ENCODE peak calls at places on chromosomes 11 and 22, in six cellular contexts. A is neural progenitor cell, K is upper lobe of left lung, H is hepatocyte, Z is heart left ventricle, R is cardiac muscle cell. L is an unnamed sample. For H3K36me3, the result is how much of the 10 kb centered on the place peaks cover.

GRCh38 chr11:132101861-132102260 is 731.4 kb downstream of the NTM start:
- DNase-seq in K (no peak), A (no peak), R (no peak), H (no peak), Z (no peak), L (no peak)

GRCh38 chr11:73126804-73127480 is 15.2 kb downstream of the FCHSD2 start:
- DNase-seq in H (no peak), K (no peak), A (no peak), Z (no peak), R (peak), L (no peak)

GRCh38 chr11:33179431-33179830 is 18.2 kb upstream of the CSTF3 start:
- DNase-seq in R (peak), H (no peak), A (no peak), K (no peak), Z (no peak), L (no peak)

GRCh38 chr11:84993386-84993785 is 633.8 kb downstream of the DLG2 start:
- DNase-seq in R (no peak), H (peak), A (peak), K (no peak), Z (no peak), L (no peak)

GRCh38 chr22:41777749-41778395 is 22.6 kb upstream of the CCDC134 start:
- DNase-seq in Z (no peak), A (no peak), H (no peak), R (no peak), K (no peak), L (no peak)

GRCh38 chr11:118620529-118621070 is 13.2 kb downstream of the PHLDB1 start:
- DNase-seq in A (no peak), H (no peak), K (peak), Z (peak), R (peak), L (no peak)

GRCh38 chr11:5123802-5124521 is 14.2 kb downstream of the OR52A5 start:
- DNase-seq in H (peak), A (peak), Z (peak), R (peak), K (no peak), L (peak)

GRCh38 chr11:76443254-76443935 is 1.4 kb upstream of the EMSY start:
- DNase-seq in A (no peak), Z (no peak), R (peak), K (no peak), H (peak), L (no peak)

GRCh38 chr11:46235777-46236688 is 41.4 kb upstream of the CREB3L1 start:
- DNase-seq in H (no peak), A (no peak), R (peak), K (no peak), Z (no peak), L (no peak)

GRCh38 chr11:96259053-96259837 is 83.8 kb downstream of the MAML2 start:
- DNase-seq in R (peak), K (no peak), Z (no peak), A (no peak), H (peak), L (no peak)

GRCh38 chr22:24445481-24446290 is 18.3 kb downstream of the ADORA2A start:
- DNase-seq in K (no peak), A (peak), R (no peak), H (no peak), Z (no peak), L (no peak)

DNA sequence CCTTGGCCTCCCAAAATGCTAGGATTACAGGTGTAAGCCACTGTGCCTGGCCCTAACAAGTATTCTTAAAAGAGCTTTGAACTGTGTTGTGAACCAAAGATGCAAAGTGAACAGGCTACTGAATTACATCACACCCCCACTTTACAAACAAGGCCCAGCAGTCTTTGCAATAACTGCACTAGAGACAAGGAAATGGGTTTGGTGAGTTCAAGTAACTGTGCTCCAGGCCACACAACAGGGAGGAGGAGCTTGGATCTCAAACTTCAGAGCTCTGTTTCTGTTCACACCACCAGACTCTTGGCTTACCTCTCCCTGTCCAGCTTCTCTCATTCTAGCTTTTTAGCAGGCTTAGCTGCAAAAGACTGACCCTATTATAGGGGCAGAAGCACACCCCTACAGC is 30.4 kb upstream of the RASL10A start:
- DNase-seq in H (no peak), Z (no peak), R (no peak), A (no peak), K (no peak), L (no peak)
- H3K36me3 ChIP-seq in H (under half), Z (under half), R (under half), A (under half), K (half or more), L (half or more)

DNA sequence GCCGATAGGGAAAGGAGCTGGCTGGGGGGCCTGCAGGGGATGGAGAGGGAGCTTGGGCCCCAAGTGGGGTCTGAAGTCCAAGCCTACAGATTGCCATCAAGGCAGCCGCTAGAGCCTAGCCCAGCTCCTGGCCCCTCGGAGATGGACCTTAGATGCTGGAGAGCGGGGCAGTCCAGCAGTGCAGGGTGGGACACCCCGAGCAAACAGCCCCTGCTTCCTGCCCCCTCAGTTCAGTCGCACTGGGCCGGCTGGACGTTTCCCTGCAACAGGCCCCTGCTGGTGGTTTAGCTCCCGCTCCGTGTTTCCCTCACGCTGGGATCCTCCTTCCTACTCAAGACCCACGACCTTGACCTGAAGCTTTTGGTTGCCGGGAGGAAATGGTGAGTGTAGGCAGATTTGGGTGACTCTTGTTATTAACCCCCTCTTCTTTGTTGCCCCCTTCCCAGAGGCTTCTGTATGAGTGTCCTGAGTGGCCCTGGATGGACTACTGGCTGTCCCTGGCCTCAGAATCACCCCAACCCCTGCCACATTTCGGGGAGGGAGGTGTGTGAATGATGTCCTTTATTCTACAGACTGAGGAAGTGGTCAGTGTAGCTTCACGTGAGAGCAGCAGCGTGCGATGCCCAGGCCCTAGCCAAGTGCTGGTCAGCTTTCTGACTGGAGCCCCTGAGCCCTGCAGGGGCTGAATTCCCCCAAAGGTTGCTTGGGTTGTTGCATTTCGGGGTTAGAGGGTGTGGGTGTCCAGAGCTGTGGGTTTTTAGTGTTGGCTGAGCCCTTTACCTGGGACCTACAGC is 2.7 kb downstream of the ST3GAL4 start:
- DNase-seq in H (no peak), K (no peak), R (no peak), A (no peak), Z (no peak), L (no peak)
- TF ChIP-seq CTCF in H (no peak), K (no peak), R (no peak), A (no peak), Z (no peak), L (no peak)

DNA sequence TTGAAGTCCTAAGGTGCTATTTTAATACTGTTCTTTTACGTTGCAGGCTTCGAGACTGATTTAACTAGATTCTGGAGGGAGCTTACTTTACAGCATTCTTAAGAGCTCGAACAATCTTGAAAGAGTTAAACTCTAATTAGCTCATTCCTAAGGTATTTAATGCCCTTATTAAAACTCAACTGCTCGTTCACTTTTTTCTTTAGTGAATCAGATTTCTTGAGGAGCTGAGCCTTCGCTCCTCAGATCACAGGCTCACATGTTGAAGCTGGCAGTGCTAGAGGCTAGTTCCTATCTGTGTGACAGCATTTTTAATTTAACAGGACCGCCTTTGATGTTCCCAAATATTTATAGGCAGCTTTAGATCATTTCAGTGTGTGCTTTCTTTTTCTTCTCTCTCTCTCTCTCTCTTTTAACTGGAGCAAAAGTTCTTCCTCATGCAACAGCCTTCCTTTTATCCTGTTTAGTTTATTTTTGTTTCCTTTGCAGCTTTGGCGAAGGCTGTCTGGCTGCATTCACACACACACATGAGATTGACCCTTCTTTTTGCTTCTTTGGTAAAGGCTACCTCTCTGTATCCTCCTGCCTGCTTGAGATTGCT is 20.9 kb downstream of the ZNRF3 start:
- DNase-seq in R (no peak), A (no peak), Z (no peak), K (no peak), H (peak), L (no peak)
- H3K36me3 ChIP-seq in R (under half), A (under half), Z (under half), K (under half), H (under half), L (under half)

DNA sequence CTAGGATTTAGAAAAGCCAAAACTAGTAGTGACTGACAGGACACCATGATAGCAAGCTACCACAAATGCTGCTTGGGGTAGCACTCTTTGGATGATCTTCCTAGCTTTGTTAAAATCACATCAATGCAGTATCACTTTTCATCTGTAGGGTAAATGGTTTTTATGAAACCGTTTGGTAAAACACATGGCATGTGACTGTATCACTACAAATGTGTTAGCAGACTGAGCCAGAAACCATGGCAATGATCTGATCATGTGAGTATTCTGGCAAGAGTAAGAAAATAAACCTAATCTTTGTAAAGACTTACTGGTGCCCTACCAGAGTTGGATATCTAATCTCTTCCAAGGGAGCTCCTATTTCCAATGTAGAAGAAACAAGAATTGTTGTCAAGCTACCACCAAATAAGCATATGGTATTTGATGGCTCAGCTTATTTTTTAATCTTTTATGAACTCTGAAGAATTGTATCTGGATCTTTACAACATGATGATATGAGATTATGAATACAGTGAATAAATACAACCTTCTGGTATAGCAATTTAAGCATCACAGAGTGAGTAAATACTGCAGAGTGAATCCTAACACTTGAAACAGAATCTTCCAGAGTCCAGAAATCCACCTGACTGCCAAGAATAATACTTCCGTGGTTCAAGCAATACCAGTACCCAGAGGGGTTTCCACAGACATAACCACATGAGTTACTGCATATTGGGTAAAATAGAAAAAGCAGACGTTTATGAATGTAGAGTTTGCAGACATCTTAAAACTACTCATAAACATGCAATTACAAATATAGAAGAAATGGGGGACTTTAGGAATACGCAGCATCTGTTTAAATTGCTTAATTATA is 238.9 kb downstream of the TTC28 start:
- DNase-seq in R (peak), Z (no peak), A (no peak), K (no peak), H (no peak), L (no peak)
- TF ChIP-seq CTCF in R (peak), Z (no peak), A (no peak), K (peak), H (no peak), L (no peak)

GRCh38 chr11:47318166-47318565 is 34.3 kb downstream of the MYBPC3 start:
- DNase-seq in A (no peak), H (no peak), K (no peak), R (no peak), Z (no peak), L (no peak)
- H3K36me3 ChIP-seq in A (under half), H (under half), K (half or more), R (under half), Z (under half), L (under half)

GRCh38 chr22:48522271-48522670 is 1305.4 kb downstream of the BRD1 start:
- DNase-seq in Z (no peak), H (no peak), A (no peak), K (peak), R (no peak), L (no peak)

GRCh38 chr22:48523761-48524160 is 1303.9 kb downstream of the BRD1 start:
- DNase-seq in H (no peak), R (no peak), Z (no peak), A (no peak), K (peak), L (no peak)

GRCh38 chr22:48520207-48520606 is 1307.5 kb downstream of the BRD1 start:
- DNase-seq in R (no peak), A (no peak), K (peak), Z (no peak), H (no peak), L (no peak)

GRCh38 chr22:48523091-48523490 is 1304.6 kb downstream of the BRD1 start:
- DNase-seq in Z (no peak), K (peak), H (no peak), A (no peak), R (no peak), L (no peak)

DNA sequence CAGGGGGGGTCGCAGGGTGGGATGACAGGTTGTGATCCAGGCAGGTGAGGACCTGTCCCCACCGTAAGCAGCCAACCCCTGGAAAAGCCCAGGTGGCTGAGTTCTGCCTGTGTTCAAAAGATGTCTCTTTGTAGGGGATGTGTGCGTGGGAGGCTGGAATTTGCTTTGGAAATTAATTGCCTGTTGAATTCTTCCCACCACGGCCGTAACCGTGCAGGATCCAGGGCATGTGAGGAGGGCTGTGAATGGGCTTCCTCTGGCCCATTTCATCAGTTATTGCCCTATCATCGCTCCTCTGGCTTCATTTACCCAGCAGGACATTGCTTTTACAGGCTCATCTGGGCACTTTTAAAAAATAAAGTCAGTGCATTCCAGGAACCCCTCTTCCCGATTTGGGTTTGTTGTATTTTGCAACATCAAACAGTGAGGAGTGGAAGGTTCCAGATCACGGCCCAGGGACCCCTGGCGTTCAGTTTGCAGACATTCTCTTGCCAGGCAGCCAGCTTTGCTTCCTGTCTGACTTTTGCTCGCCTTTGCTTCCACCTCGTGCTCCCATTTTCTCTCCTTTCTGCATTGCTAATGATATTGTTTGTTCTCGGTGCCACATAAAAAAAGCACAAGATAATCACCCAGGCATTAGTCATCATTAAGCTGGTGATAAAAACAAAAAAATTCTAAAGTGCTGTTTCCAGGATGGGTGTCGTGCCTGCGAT is 1306.6 kb downstream of the BRD1 start:
- DNase-seq in R (no peak), K (peak), H (no peak), A (no peak), Z (no peak), L (no peak)
- TF ChIP-seq CTCF in R (no peak), K (no peak), H (no peak), A (no peak), Z (no peak), L (no peak)

DNA sequence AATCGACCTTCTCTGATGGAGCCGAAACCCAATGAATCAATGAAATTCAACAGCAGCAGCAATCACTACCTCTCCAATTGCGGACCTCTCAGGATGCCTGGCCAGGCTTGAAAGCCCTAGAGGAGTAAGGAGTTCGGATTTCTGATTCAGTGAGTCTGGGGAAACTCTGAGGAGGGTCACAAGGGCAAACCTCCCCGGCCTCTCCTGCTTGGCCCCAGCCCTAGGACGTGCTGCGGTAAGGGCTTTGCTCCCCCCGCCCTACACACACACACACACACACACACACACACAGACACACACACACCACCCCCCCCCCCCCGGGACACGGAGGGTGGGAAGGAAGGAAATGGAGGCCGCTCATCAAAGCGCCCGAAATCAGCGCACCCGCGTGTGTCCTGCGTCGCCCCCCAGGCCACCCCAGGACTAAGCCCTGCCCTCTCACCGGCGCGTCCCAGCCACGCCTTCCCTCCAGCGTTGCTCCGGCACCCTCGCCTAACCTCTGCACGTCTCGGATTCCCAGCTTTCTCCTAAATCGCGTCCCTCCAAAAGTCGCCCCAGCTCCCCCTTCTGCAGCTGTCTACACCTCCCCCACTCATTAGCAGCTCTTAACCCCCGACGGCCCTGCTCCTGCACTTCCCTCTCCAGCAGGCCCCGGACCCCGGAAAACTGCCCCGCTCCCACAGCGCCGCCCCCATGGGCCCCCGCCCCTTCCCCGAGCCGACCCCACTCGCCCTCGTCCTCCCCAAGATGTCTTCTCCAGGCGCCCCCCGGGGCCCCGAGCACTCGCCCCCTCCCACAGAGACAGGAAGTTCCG is 680 bp downstream of the PACSIN2 start:
- DNase-seq in A (peak), K (peak), H (peak), R (peak), Z (peak), L (peak)
- H3K36me3 ChIP-seq in A (under half), K (under half), H (under half), R (under half), Z (under half), L (under half)

L was measured in GM06990.